ENCODE peak calls at places on chromosomes 5 and 9, in seven cellular contexts. V, D, A, I, N, S and C are unnamed samples. For H3K4me1, the result is how much of the 10 kb centered on the place peaks cover.

GRCh38 chr5:2254880-2255750 is 372.4 kb upstream of the IRX4 start:
- DNase-seq in V (no peak), D (no peak), A (no peak), I (no peak), N (no peak), S (no peak), C (no peak)

GRCh38 chr9:118326326-118326725 is 622.1 kb downstream of the TLR4 start:
- DNase-seq in V (no peak), D (no peak), A (no peak), I (no peak), N (no peak), S (no peak), C (no peak)

GRCh38 chr5:150489358-150490295 is 18.3 kb upstream of the NDST1 start:
- DNase-seq in V (peak), D (no peak), A (no peak), I (peak), N (peak), S (no peak), C (peak)

GRCh38 chr5:76083555-76084495 is 642 bp downstream of the SV2C start:
- DNase-seq in V (no peak), D (no peak), A (no peak), I (no peak), N (no peak), S (no peak), C (no peak)

GRCh38 chr9:4831119-4831518 is 38.4 kb downstream of the RCL1 start:
- DNase-seq in V (peak), D (no peak), A (no peak), I (no peak), N (no peak), S (no peak), C (no peak)

GRCh38 chr9:121529237-121529987 is 29.8 kb upstream of the GGTA1 start:
- DNase-seq in V (peak), D (peak), A (peak), I (peak), N (peak), S (peak), C (peak)

GRCh38 chr5:12920527-12920926 is 1016.3 kb upstream of the CTNND2 start:
- DNase-seq in V (no peak), D (no peak), A (no peak), I (no peak), N (no peak), S (no peak), C (no peak)

GRCh38 chr9:12922209-12922914 is 147.5 kb downstream of the LURAP1L start:
- DNase-seq in V (no peak), D (no peak), A (no peak), I (no peak), N (no peak), S (no peak), C (no peak)

GRCh38 chr9:82805027-82805426 is 257.9 kb downstream of the RASEF start:
- DNase-seq in V (no peak), D (no peak), A (no peak), I (no peak), N (no peak), S (no peak), C (no peak)

GRCh38 chr5:95284512-95285405 is at the start of gene MCTP1:
- DNase-seq in V (no peak), D (no peak), A (peak), I (no peak), N (no peak), S (peak), C (peak)

GRCh38 chr5:64766934-64767333 is 1.6 kb downstream of the SREK1IP1 start:
- DNase-seq in V (no peak), D (no peak), A (no peak), I (no peak), N (no peak), S (no peak), C (no peak)

GRCh38 chr5:124030043-124030461 is 518.1 kb downstream of the CSNK1G3 start:
- DNase-seq in V (no peak), D (no peak), A (no peak), I (no peak), N (no peak), S (no peak), C (no peak)

GRCh38 chr9:90018688-90019087 is 413.9 kb downstream of the GADD45G start:
- DNase-seq in V (no peak), D (no peak), A (no peak), I (no peak), N (no peak), S (no peak), C (no peak)

GRCh38 chr5:32949571-32949970 is 238.4 kb downstream of the NPR3 start:
- DNase-seq in V (no peak), D (no peak), A (no peak), I (no peak), N (no peak), S (no peak), C (no peak)

GRCh38 chr5:37015795-37016666 is 139.5 kb downstream of the NIPBL start:
- DNase-seq in V (peak), D (no peak), A (no peak), I (no peak), N (no peak), S (no peak), C (no peak)

GRCh38 chr9:8869812-8870211 is 1070.2 kb upstream of the DMAC1 start:
- DNase-seq in V (no peak), D (no peak), A (no peak), I (no peak), N (no peak), S (no peak), C (no peak)

GRCh38 chr9:14056235-14056930 is 257.6 kb downstream of the NFIB start:
- DNase-seq in V (no peak), D (no peak), A (no peak), I (no peak), N (no peak), S (peak), C (no peak)

GRCh38 chr9:4359016-4359415 is 59.1 kb upstream of the GLIS3 start:
- DNase-seq in V (no peak), D (no peak), A (no peak), I (no peak), N (no peak), S (no peak), C (no peak)

GRCh38 chr9:83474631-83475030 is 63.6 kb downstream of the FRMD3 start:
- DNase-seq in V (no peak), D (no peak), A (no peak), I (no peak), N (no peak), S (no peak), C (no peak)

GRCh38 chr9:108272350-108272899 is 583.4 kb downstream of the ACTL7B start:
- DNase-seq in V (peak), D (peak), A (peak), I (peak), N (peak), S (peak), C (peak)

GRCh38 chr5:16963821-16964220 is 27.7 kb upstream of the MYO10 start:
- DNase-seq in V (no peak), D (no peak), A (no peak), I (no peak), N (no peak), S (no peak), C (no peak)

GRCh38 chr9:124054671-124055212 is 43.2 kb downstream of the LHX2 start:
- DNase-seq in V (peak), D (no peak), A (no peak), I (no peak), N (no peak), S (no peak), C (no peak)

GRCh38 chr5:82749453-82749852 is 327.7 kb downstream of the TMEM167A start:
- DNase-seq in V (no peak), D (no peak), A (no peak), I (no peak), N (no peak), S (peak), C (no peak)

GRCh38 chr5:155270737-155271136 is 257.2 kb downstream of the KIF4B start:
- DNase-seq in V (no peak), D (no peak), A (no peak), I (no peak), N (no peak), S (no peak), C (no peak)

GRCh38 chr9:2354856-2355255 is 266.7 kb upstream of the VLDLR start:
- DNase-seq in V (no peak), D (no peak), A (no peak), I (no peak), N (no peak), S (no peak), C (no peak)

GRCh38 chr5:7759257-7759871 is 91.6 kb downstream of the CFAP90 start:
- DNase-seq in V (no peak), D (no peak), A (no peak), I (no peak), N (no peak), S (no peak), C (no peak)

GRCh38 chr5:132425009-132425937 is 55.8 kb downstream of the SLC22A5 start:
- DNase-seq in V (peak), D (no peak), A (no peak), I (peak), N (peak), S (no peak), C (peak)

GRCh38 chr9:21385131-21385665 is at the start of gene IFNA2:
- DNase-seq in V (no peak), D (no peak), A (no peak), I (no peak), N (no peak), S (no peak), C (no peak)

GRCh38 chr5:131628990-131629389 is 6.0 kb downstream of the RAPGEF6 start:
- DNase-seq in V (peak), D (no peak), A (no peak), I (peak), N (no peak), S (no peak), C (no peak)

GRCh38 chr9:132485454-132485853 is 75.4 kb downstream of the CFAP77 start:
- DNase-seq in V (no peak), D (no peak), A (no peak), I (no peak), N (no peak), S (no peak), C (no peak)

GRCh38 chr9:15115041-15115440 is 192.0 kb downstream of the TTC39B start:
- DNase-seq in V (no peak), D (no peak), A (no peak), I (no peak), N (no peak), S (no peak), C (no peak)

GRCh38 chr5:157718529-157718928 is 12.7 kb upstream of the THG1L start:
- DNase-seq in V (peak), D (no peak), A (no peak), I (no peak), N (no peak), S (peak), C (no peak)

GRCh38 chr5:13985736-13986418 is 41.4 kb upstream of the DNAH5 start:
- DNase-seq in V (peak), D (no peak), A (no peak), I (no peak), N (no peak), S (peak), C (peak)

GRCh38 chr9:9614607-9615006 is 998.2 kb downstream of the PTPRD start:
- DNase-seq in V (no peak), D (no peak), A (no peak), I (no peak), N (no peak), S (no peak), C (no peak)

GRCh38 chr5:138696501-138696900 is 56.7 kb upstream of the CTNNA1 start:
- DNase-seq in V (peak), D (no peak), A (no peak), I (no peak), N (no peak), S (peak), C (no peak)

GRCh38 chr5:169876376-169876775 is 103.9 kb downstream of the INSYN2B start:
- DNase-seq in V (peak), D (no peak), A (no peak), I (no peak), N (no peak), S (no peak), C (no peak)

DNA sequence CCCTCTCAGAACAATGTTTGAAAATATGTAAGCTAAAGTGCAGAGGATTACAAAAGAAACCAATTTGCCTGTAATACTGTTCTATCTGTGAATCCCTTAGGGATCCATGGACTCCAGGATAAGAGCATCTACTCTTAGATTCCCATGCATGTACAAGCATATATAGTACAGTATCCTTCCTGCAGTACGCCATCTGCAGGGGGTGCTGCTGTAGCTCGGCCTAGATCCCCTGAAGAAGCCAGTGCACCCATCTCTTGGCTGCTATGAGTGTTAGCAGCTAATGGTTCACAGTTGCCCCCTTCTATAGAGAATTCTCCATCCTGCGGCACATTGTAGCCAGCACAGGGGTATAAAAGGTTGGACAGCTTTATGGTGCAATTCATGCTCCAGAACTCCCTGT is 61.8 kb upstream of the SLC30A5 start:
- DNase-seq in V (no peak), D (no peak), A (no peak), I (no peak), N (no peak), S (no peak), C (no peak)
- H3K4me1 ChIP-seq in V (under half), D (under half), A (under half), I (under half), N (under half), S (under half), C (under half)

GRCh38 chr9:72526901-72527800 is 5.7 kb downstream of the TMC1 start:
- DNase-seq in V (peak), D (peak), A (peak), I (peak), N (peak), S (peak), C (peak)
- TF ChIP-seq POLR2A in V (peak), D (peak), A (no peak), I (peak), N (no peak), S (no peak), C (peak)

DNA sequence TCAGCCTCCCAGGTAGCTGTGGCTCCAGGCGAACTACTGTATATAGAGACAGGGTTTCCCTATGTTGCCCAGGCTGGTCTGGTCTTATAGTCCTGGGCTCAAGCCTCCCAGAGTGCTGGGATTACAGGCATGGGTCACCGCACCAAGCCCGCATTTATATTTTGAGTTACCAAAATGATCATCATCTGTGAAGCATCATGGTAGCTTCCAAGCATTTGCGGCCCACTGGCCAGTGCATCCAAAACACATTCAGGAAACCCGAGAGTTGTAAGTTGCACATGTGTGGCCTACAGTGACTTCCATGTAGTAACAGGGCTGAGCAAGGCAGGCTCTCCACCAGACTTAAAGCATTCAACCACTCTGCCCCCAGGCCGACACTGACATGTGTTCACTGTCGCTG is 2.3 kb downstream of the BRD3OS start:
- DNase-seq in V (no peak), D (no peak), A (no peak), I (no peak), N (no peak), S (no peak), C (no peak)
- H3K4me1 ChIP-seq in V (under half), D (under half), A (under half), I (under half), N (under half), S (under half), C (under half)

GRCh38 chr9:112750111-112750766 is at the start of gene SNX30:
- DNase-seq in V (peak), D (peak), A (peak), I (peak), N (peak), S (peak), C (peak)

GRCh38 chr9:112751059-112751795 is 667 bp downstream of the SNX30 start:
- DNase-seq in V (peak), D (peak), A (peak), I (peak), N (peak), S (peak), C (peak)

GRCh38 chr9:112752334-112753110 is 2.0 kb downstream of the SNX30 start:
- DNase-seq in V (no peak), D (no peak), A (no peak), I (no peak), N (no peak), S (no peak), C (no peak)

GRCh38 chr9:112748041-112748440 is 2.5 kb upstream of the SNX30 start:
- DNase-seq in V (no peak), D (no peak), A (no peak), I (no peak), N (no peak), S (no peak), C (no peak)

GRCh38 chr9:112750767-112751058 is 153 bp downstream of the SNX30 start:
- DNase-seq in V (no peak), D (peak), A (no peak), I (no peak), N (no peak), S (no peak), C (no peak)
- TF ChIP-seq POLR2A in V (peak), D (no peak), A (no peak), I (no peak), N (no peak), S (no peak), C (no peak)

GRCh38 chr9:114115645-114116044 is 16.6 kb upstream of the KIF12 start:
- DNase-seq in V (no peak), D (no peak), A (no peak), I (no peak), N (no peak), S (no peak), C (no peak)
- H3K4me1 ChIP-seq in V (under half), D (under half), A (under half), I (under half), N (under half), S (under half), C (under half)

GRCh38 chr5:163504091-163504931 is 1.1 kb upstream of the MAT2B start:
- DNase-seq in V (peak), D (peak), A (peak), I (peak), N (peak), S (peak), C (peak)
- TF ChIP-seq POLR2A in V (no peak), D (no peak), A (no peak), I (peak), N (no peak), S (no peak), C (no peak)

DNA sequence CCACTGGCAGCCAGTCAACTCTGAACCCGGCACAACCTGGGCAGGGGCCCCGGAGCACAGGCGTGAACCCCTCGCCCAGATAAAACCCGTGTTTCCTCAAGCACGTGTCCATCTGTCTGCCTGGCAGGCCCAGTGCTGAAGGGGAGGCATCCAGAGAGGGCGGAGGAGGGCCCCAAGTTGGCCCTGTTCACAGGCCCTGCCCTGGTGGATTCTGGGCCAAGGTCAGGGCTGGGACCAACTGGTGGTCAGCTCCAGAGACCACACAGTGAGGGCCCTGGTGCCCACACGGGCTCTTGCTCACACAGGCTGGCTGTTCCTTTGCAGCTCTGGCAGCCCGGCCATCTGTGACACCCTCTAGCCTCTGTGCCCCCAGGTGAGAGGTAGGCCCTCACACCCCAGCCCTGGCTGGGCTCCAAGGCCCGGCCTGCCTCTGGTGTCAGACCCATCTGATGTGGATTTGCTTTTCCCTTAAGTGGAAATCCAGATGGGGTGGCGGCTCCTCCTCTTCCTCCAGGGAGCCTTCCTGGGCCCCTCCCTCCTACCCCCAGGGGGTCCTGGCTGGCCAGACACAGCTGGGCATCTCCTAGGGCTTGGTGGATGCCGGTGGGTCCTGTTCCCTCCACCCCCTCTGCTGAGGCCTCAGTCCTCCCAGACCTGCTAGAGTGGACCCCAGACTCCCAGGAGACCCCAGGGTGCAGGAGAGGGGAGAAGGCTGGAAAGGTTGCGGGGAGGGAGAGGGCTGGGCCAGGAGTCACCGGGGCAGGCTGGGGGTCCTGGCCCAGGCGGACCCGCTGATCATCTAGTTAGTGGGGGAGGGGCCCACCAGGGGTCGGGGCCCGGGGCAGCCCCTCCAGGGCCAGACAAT is 525 bp upstream of the STPG3 start:
- DNase-seq in V (no peak), D (no peak), A (no peak), I (no peak), N (no peak), S (no peak), C (peak)
- H3K4me1 ChIP-seq in V (under half), D (under half), A (under half), I (under half), N (under half), S (under half), C (under half)

DNA sequence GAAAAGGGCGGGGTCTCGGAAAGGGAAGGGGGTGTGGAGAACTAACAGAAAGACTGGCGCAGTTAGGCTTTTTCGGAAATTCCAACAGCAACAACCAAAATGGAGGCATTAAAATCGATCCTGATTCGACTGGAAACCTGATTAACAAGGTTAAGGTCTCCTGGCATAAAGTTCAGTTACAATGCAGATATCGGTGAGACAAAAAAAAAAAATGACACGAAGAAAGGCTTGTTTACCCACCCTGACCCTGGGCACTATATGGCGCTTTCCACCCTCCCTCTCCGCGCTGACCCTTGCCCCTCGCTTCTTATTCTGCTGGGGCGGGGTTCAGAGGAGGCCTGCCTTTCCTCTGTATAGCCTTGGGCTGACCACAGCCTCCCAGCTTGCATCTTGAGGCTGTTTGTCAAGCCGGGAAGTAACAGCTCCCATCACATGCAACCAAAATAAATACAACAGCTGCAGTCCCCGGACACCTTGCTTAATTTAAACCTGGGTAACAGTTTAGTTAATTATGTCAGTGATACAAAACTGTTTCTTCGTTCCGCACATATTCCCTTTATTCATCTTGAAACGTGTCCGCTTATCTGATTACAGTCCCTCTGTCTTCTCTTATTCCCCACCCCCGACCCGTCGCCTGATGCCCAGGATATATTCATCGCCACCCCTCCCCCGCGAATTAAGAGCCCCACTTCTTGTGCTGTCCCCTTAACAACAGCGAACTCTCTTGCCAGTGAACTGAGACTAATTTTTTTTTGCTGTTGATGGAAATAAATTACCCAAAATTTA is 808 bp upstream of the PJA2 start:
- DNase-seq in V (peak), D (peak), A (peak), I (peak), N (peak), S (no peak), C (peak)
- TF ChIP-seq POLR2A in V (peak), D (peak), A (no peak), I (peak), N (no peak), S (peak), C (peak)

GRCh38 chr9:105295151-105295550 is 50.7 kb downstream of the SLC44A1 start:
- DNase-seq in V (no peak), D (no peak), A (no peak), I (no peak), N (no peak), S (no peak), C (no peak)
- H3K4me1 ChIP-seq in V (under half), D (under half), A (under half), I (under half), N (under half), S (under half), C (under half)